ENCODE peak calls at places on chromosomes 5 and 9, in seven cellular contexts. One of them, this sample, is unnamed.

GRCh38 chr9:93648836-93649235 is 72.5 kb downstream of the PHF2 start:
- DNase-seq in AG10803: no peak
- DNase-seq in dermis blood vessel endothelial cell: no peak
- DNase-seq in ascending aorta: no peak
- DNase-seq in activated T-cell treated with anti-CD3 and anti-CD28 coated beads, Interleukin-2, amount 50 U/mL, for 4 hours: peak; percentile 1
- DNase-seq in GM06990: no peak
- DNase-seq in NCI-H345: no peak
- DNase-seq in this sample: no peak

GRCh38 chr5:151697452-151697851 is 10.7 kb upstream of the SPARC start:
- DNase-seq in ascending aorta: no peak
- DNase-seq in AG10803: peak; percentile 58
- DNase-seq in GM06990: no peak
- DNase-seq in activated T-cell treated with anti-CD3 and anti-CD28 coated beads, Interleukin-2, amount 50 U/mL, for 4 hours: no peak
- DNase-seq in NCI-H345: no peak
- DNase-seq in dermis blood vessel endothelial cell: no peak
- DNase-seq in this sample: no peak

GRCh38 chr9:137107982-137108381 is 6.6 kb downstream of the DPP7 start:
- DNase-seq in GM06990: no peak
- DNase-seq in AG10803: no peak
- DNase-seq in NCI-H345: no peak
- DNase-seq in dermis blood vessel endothelial cell: no peak
- DNase-seq in activated T-cell treated with anti-CD3 and anti-CD28 coated beads, Interleukin-2, amount 50 U/mL, for 4 hours: no peak
- DNase-seq in ascending aorta: no peak
- DNase-seq in this sample: no peak

GRCh38 chr9:17402309-17402708 is 176.6 kb upstream of the SH3GL2 start:
- DNase-seq in AG10803: peak; percentile 22
- DNase-seq in ascending aorta: no peak
- DNase-seq in GM06990: no peak
- DNase-seq in activated T-cell treated with anti-CD3 and anti-CD28 coated beads, Interleukin-2, amount 50 U/mL, for 4 hours: no peak
- DNase-seq in dermis blood vessel endothelial cell: peak; percentile 44
- DNase-seq in NCI-H345: no peak
- DNase-seq in this sample: peak; percentile 67

GRCh38 chr5:95448836-95449235 is 57.7 kb downstream of the FAM81B start:
- DNase-seq in NCI-H345: no peak
- DNase-seq in dermis blood vessel endothelial cell: no peak
- DNase-seq in ascending aorta: no peak
- DNase-seq in activated T-cell treated with anti-CD3 and anti-CD28 coated beads, Interleukin-2, amount 50 U/mL, for 4 hours: no peak
- DNase-seq in AG10803: no peak
- DNase-seq in GM06990: no peak
- DNase-seq in this sample: peak; percentile 79

GRCh38 chr9:71634753-71635152 is 133.6 kb downstream of the CEMIP2 start:
- DNase-seq in dermis blood vessel endothelial cell: no peak
- DNase-seq in activated T-cell treated with anti-CD3 and anti-CD28 coated beads, Interleukin-2, amount 50 U/mL, for 4 hours: no peak
- DNase-seq in AG10803: no peak
- DNase-seq in ascending aorta: no peak
- DNase-seq in NCI-H345: no peak
- DNase-seq in GM06990: no peak
- DNase-seq in this sample: no peak

GRCh38 chr5:149799119-149799623 is 69.1 kb downstream of the PPARGC1B start:
- DNase-seq in ascending aorta: no peak
- DNase-seq in GM06990: no peak
- DNase-seq in dermis blood vessel endothelial cell: peak; percentile 50
- DNase-seq in NCI-H345: peak; percentile 56
- DNase-seq in AG10803: peak; percentile 88
- DNase-seq in activated T-cell treated with anti-CD3 and anti-CD28 coated beads, Interleukin-2, amount 50 U/mL, for 4 hours: no peak
- DNase-seq in this sample: peak; percentile 80

GRCh38 chr9:15182003-15182695 is 124.9 kb downstream of the TTC39B start:
- DNase-seq in ascending aorta: no peak
- DNase-seq in NCI-H345: peak; percentile 86
- DNase-seq in dermis blood vessel endothelial cell: no peak
- DNase-seq in activated T-cell treated with anti-CD3 and anti-CD28 coated beads, Interleukin-2, amount 50 U/mL, for 4 hours: no peak
- DNase-seq in AG10803: no peak
- DNase-seq in GM06990: no peak
- DNase-seq in this sample: peak; percentile 99

GRCh38 chr9:131289301-131290038 is at the start of gene PLPP7:
- DNase-seq in GM06990: no peak
- DNase-seq in activated T-cell treated with anti-CD3 and anti-CD28 coated beads, Interleukin-2, amount 50 U/mL, for 4 hours: no peak
- DNase-seq in dermis blood vessel endothelial cell: peak; percentile 68
- DNase-seq in AG10803: peak; percentile 79
- DNase-seq in NCI-H345: no peak
- DNase-seq in ascending aorta: no peak
- DNase-seq in this sample: no peak

GRCh38 chr9:27835746-27836145 is 262.5 kb upstream of the C9orf72 start:
- DNase-seq in ascending aorta: no peak
- DNase-seq in GM06990: no peak
- DNase-seq in activated T-cell treated with anti-CD3 and anti-CD28 coated beads, Interleukin-2, amount 50 U/mL, for 4 hours: no peak
- DNase-seq in AG10803: no peak
- DNase-seq in dermis blood vessel endothelial cell: no peak
- DNase-seq in NCI-H345: no peak
- DNase-seq in this sample: no peak

GRCh38 chr5:167773902-167774301 is 517.5 kb upstream of the WWC1 start:
- DNase-seq in activated T-cell treated with anti-CD3 and anti-CD28 coated beads, Interleukin-2, amount 50 U/mL, for 4 hours: no peak
- DNase-seq in NCI-H345: no peak
- DNase-seq in ascending aorta: no peak
- DNase-seq in AG10803: no peak
- DNase-seq in dermis blood vessel endothelial cell: no peak
- DNase-seq in GM06990: no peak
- DNase-seq in this sample: no peak

GRCh38 chr5:14900661-14901461 is 29.3 kb upstream of the ANKH start:
- DNase-seq in dermis blood vessel endothelial cell: peak; percentile 41
- DNase-seq in NCI-H345: no peak
- DNase-seq in activated T-cell treated with anti-CD3 and anti-CD28 coated beads, Interleukin-2, amount 50 U/mL, for 4 hours: no peak
- DNase-seq in GM06990: no peak
- DNase-seq in AG10803: peak; percentile 73
- DNase-seq in ascending aorta: no peak
- DNase-seq in this sample: no peak